ENCODE peak calls at places on chromosomes 16 and 17, in eight cellular contexts. One of them, this sample, is unnamed.

GRCh38 chr16:12377497-12377896 is 401.0 kb downstream of the SNX29 start:
- DNase-seq in breast epithelium: no peak
- DNase-seq in prostate gland: no peak
- DNase-seq in sigmoid colon: no peak
- DNase-seq in transverse colon: no peak
- DNase-seq in suprapubic skin: no peak
- DNase-seq in HepG2: peak
- DNase-seq in GM23338: no peak
- DNase-seq in this sample: no peak

GRCh38 chr17:43832976-43833829 is at the start of gene MPP3:
- DNase-seq in prostate gland: peak
- DNase-seq in sigmoid colon: peak
- DNase-seq in transverse colon: peak
- DNase-seq in GM23338: peak
- DNase-seq in breast epithelium: peak
- DNase-seq in HepG2: no peak
- DNase-seq in suprapubic skin: no peak
- DNase-seq in this sample: no peak

GRCh38 chr16:2326191-2326590 is 14.3 kb downstream of the ABCA3 start:
- DNase-seq in HepG2: no peak
- DNase-seq in prostate gland: no peak
- DNase-seq in breast epithelium: no peak
- DNase-seq in sigmoid colon: no peak
- DNase-seq in GM23338: no peak
- DNase-seq in suprapubic skin: no peak
- DNase-seq in transverse colon: no peak
- DNase-seq in this sample: no peak

GRCh38 chr17:65634533-65634932 is 73.1 kb upstream of the AXIN2 start:
- DNase-seq in GM23338: no peak
- DNase-seq in transverse colon: peak
- DNase-seq in breast epithelium: no peak
- DNase-seq in suprapubic skin: no peak
- DNase-seq in sigmoid colon: no peak
- DNase-seq in prostate gland: peak
- DNase-seq in HepG2: peak
- DNase-seq in this sample: no peak

GRCh38 chr17:9336817-9337216 is 238.8 kb downstream of the STX8 start:
- DNase-seq in suprapubic skin: no peak
- DNase-seq in HepG2: no peak
- DNase-seq in GM23338: no peak
- DNase-seq in sigmoid colon: no peak
- DNase-seq in breast epithelium: no peak
- DNase-seq in prostate gland: no peak
- DNase-seq in transverse colon: no peak
- DNase-seq in this sample: no peak

GRCh38 chr16:67110136-67110847 is 551 bp downstream of the PHAF1 start:
- DNase-seq in transverse colon: no peak
- DNase-seq in breast epithelium: no peak
- DNase-seq in HepG2: no peak
- DNase-seq in GM23338: peak
- DNase-seq in suprapubic skin: no peak
- DNase-seq in sigmoid colon: no peak
- DNase-seq in prostate gland: no peak
- DNase-seq in this sample: no peak

GRCh38 chr16:65600046-65600445 is 478.2 kb upstream of the CDH11 start:
- DNase-seq in suprapubic skin: no peak
- DNase-seq in prostate gland: no peak
- DNase-seq in sigmoid colon: no peak
- DNase-seq in transverse colon: no peak
- DNase-seq in GM23338: no peak
- DNase-seq in breast epithelium: no peak
- DNase-seq in HepG2: no peak
- DNase-seq in this sample: no peak

GRCh38 chr16:31216552-31217530 is at the start of gene PYDC1:
- DNase-seq in HepG2: no peak
- DNase-seq in prostate gland: no peak
- DNase-seq in suprapubic skin: no peak
- DNase-seq in sigmoid colon: no peak
- DNase-seq in breast epithelium: no peak
- DNase-seq in transverse colon: no peak
- DNase-seq in GM23338: peak
- DNase-seq in this sample: no peak

GRCh38 chr16:29943846-29944669 is 17.8 kb upstream of the TMEM219 start:
- DNase-seq in breast epithelium: no peak
- DNase-seq in suprapubic skin: no peak
- DNase-seq in GM23338: peak
- DNase-seq in sigmoid colon: peak
- DNase-seq in transverse colon: peak
- DNase-seq in HepG2: peak
- DNase-seq in prostate gland: peak
- DNase-seq in this sample: peak

GRCh38 chr17:34581446-34582184 is 2.2 kb downstream of the TMEM132E start:
- DNase-seq in HepG2: no peak
- DNase-seq in sigmoid colon: no peak
- DNase-seq in prostate gland: no peak
- DNase-seq in suprapubic skin: no peak
- DNase-seq in breast epithelium: no peak
- DNase-seq in GM23338: peak
- DNase-seq in transverse colon: no peak
- DNase-seq in this sample: no peak

GRCh38 chr17:12522743-12523181 is 142.9 kb upstream of the MYOCD start:
- DNase-seq in transverse colon: peak
- DNase-seq in prostate gland: peak
- DNase-seq in breast epithelium: no peak
- DNase-seq in sigmoid colon: no peak
- DNase-seq in suprapubic skin: no peak
- DNase-seq in GM23338: peak
- DNase-seq in HepG2: peak
- DNase-seq in this sample: no peak

GRCh38 chr16:75627856-75628255 is 4.8 kb upstream of the ADAT1 start:
- DNase-seq in breast epithelium: no peak
- DNase-seq in transverse colon: no peak
- DNase-seq in suprapubic skin: no peak
- DNase-seq in HepG2: no peak
- DNase-seq in sigmoid colon: no peak
- DNase-seq in prostate gland: no peak
- DNase-seq in GM23338: no peak
- DNase-seq in this sample: no peak

GRCh38 chr17:61450641-61451537 is 1.3 kb upstream of the TBX4 start:
- DNase-seq in suprapubic skin: peak
- DNase-seq in transverse colon: no peak
- DNase-seq in breast epithelium: no peak
- DNase-seq in prostate gland: no peak
- DNase-seq in HepG2: no peak
- DNase-seq in GM23338: peak
- DNase-seq in sigmoid colon: peak
- DNase-seq in this sample: no peak

GRCh38 chr16:79093554-79093967 is 507.0 kb downstream of the MAF start:
- DNase-seq in breast epithelium: no peak
- DNase-seq in HepG2: no peak
- DNase-seq in sigmoid colon: no peak
- DNase-seq in prostate gland: no peak
- DNase-seq in suprapubic skin: no peak
- DNase-seq in transverse colon: peak
- DNase-seq in GM23338: no peak
- DNase-seq in this sample: no peak

DNA sequence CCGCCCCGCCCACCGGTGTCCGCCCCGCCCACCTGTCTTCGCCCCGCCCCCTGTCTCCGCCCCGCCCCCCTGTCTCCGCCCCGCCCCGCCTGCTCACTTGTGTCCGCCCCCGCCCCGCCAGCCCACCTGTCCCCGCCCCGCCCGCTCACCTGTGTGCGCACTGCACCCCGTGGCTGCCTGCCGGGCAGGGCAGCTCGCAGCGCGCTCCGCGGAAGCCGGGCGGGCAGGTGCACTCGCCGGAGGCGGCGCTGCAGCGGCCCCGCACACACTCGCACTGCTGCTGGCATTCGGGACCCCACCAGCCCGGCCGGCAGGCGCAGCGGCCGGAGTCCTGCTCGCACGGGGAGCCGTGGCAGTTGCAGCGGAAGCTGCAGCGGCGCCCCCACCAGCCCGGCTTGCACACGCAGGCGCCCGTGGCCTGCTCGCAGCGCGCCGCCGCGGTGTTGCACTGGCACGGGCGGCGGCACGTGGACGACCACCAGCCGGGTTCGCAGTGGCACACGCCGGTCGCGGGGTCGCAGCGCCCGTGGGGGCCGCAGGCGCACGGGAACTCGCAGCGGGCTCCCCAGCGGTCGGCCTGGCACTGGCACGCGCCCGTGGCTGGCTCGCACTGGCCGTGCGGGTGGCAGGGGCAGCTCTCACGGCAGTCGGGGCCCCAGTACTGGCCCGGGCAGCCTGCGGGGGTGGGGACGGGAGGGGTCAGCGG is 2.1 kb downstream of the SCARF1 start:
- DNase-seq in suprapubic skin: no peak
- DNase-seq in sigmoid colon: no peak
- DNase-seq in prostate gland: peak
- DNase-seq in GM23338: peak
- DNase-seq in transverse colon: peak
- DNase-seq in HepG2: no peak
- DNase-seq in breast epithelium: peak
- DNase-seq in this sample: no peak
- TF ChIP-seq CTCF in suprapubic skin: no peak
- TF ChIP-seq CTCF in sigmoid colon: no peak
- TF ChIP-seq CTCF in prostate gland: peak
- TF ChIP-seq CTCF in GM23338: peak
- TF ChIP-seq CTCF in transverse colon: no peak
- TF ChIP-seq CTCF in HepG2: peak
- TF ChIP-seq CTCF in breast epithelium: no peak
- TF ChIP-seq CTCF in this sample: peak

GRCh38 chr17:49699967-49700575 is 7.7 kb downstream of the SLC35B1 start:
- DNase-seq in sigmoid colon: no peak
- DNase-seq in suprapubic skin: no peak
- DNase-seq in GM23338: no peak
- DNase-seq in prostate gland: no peak
- DNase-seq in HepG2: no peak
- DNase-seq in breast epithelium: no peak
- DNase-seq in transverse colon: no peak
- DNase-seq in this sample: no peak
- TF ChIP-seq POLR2AphosphoS5 in sigmoid colon: no peak
- TF ChIP-seq POLR2AphosphoS5 in suprapubic skin: no peak
- TF ChIP-seq POLR2AphosphoS5 in GM23338: no peak
- TF ChIP-seq POLR2AphosphoS5 in prostate gland: no peak
- TF ChIP-seq POLR2AphosphoS5 in HepG2: no peak
- TF ChIP-seq POLR2AphosphoS5 in breast epithelium: no peak
- TF ChIP-seq POLR2AphosphoS5 in transverse colon: no peak
- TF ChIP-seq POLR2AphosphoS5 in this sample: peak

GRCh38 chr17:5133311-5133710 is 17.5 kb downstream of the USP6 start:
- DNase-seq in breast epithelium: no peak
- DNase-seq in HepG2: no peak
- DNase-seq in transverse colon: no peak
- DNase-seq in prostate gland: peak
- DNase-seq in sigmoid colon: no peak
- DNase-seq in GM23338: no peak
- DNase-seq in suprapubic skin: peak
- DNase-seq in this sample: no peak

GRCh38 chr17:5139454-5139725 is 23.6 kb downstream of the USP6 start:
- DNase-seq in sigmoid colon: no peak
- DNase-seq in transverse colon: no peak
- DNase-seq in GM23338: no peak
- DNase-seq in breast epithelium: no peak
- DNase-seq in prostate gland: no peak
- DNase-seq in HepG2: no peak
- DNase-seq in suprapubic skin: no peak
- DNase-seq in this sample: no peak

GRCh38 chr17:5135726-5136579 is 20.1 kb downstream of the USP6 start:
- DNase-seq in breast epithelium: no peak
- DNase-seq in sigmoid colon: no peak
- DNase-seq in HepG2: no peak
- DNase-seq in transverse colon: no peak
- DNase-seq in GM23338: no peak
- DNase-seq in suprapubic skin: no peak
- DNase-seq in prostate gland: no peak
- DNase-seq in this sample: no peak

DNA sequence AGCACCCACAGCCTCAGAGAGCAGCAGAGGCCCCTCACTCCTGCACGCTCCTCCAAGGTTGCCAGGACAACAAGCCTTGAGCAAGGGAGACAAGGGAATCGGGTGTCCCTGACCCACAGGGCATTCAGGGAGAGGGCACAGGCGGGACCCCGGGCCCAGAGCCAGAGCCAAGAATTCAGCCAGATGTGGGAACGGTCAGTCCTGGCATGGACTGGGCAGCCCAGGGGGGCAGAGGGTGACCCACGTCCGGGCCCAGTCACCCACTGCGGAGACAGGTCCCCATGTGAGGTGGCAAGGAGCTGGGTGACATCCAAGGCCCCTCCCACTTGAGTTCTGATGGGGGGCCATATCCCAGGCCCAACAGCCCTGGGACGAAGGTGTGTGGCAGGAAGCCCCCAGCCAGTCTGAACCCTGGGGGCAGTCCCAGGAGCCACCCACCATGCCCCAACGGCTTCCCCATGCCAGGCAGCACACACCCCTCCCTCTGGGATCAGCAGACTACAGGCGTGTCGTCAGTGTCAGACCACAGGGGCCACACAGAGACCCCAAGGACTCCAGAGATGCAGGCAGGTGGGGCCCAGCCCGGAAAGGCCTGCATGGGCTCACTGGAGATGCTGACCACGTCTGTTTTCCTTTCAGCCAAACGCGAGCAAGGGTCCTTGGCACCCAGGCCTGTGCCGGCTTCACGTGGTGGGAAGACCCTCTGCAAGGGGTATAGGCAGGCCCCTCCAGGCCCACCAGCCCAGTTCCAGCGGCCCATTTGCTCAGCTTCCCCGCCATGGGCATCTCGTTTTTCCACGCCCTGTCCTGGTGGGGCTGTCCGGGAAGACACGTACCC is 23.0 kb downstream of the USP6 start:
- DNase-seq in transverse colon: no peak
- DNase-seq in suprapubic skin: no peak
- DNase-seq in HepG2: no peak
- DNase-seq in breast epithelium: no peak
- DNase-seq in prostate gland: no peak
- DNase-seq in sigmoid colon: no peak
- DNase-seq in GM23338: no peak
- DNase-seq in this sample: no peak
- H3K4me3 ChIP-seq in transverse colon: no peak
- H3K4me3 ChIP-seq in suprapubic skin: no peak
- H3K4me3 ChIP-seq in HepG2: no peak
- H3K4me3 ChIP-seq in breast epithelium: no peak
- H3K4me3 ChIP-seq in prostate gland: no peak
- H3K4me3 ChIP-seq in sigmoid colon: no peak
- H3K4me3 ChIP-seq in GM23338: no peak
- H3K4me3 ChIP-seq in this sample: no peak

DNA sequence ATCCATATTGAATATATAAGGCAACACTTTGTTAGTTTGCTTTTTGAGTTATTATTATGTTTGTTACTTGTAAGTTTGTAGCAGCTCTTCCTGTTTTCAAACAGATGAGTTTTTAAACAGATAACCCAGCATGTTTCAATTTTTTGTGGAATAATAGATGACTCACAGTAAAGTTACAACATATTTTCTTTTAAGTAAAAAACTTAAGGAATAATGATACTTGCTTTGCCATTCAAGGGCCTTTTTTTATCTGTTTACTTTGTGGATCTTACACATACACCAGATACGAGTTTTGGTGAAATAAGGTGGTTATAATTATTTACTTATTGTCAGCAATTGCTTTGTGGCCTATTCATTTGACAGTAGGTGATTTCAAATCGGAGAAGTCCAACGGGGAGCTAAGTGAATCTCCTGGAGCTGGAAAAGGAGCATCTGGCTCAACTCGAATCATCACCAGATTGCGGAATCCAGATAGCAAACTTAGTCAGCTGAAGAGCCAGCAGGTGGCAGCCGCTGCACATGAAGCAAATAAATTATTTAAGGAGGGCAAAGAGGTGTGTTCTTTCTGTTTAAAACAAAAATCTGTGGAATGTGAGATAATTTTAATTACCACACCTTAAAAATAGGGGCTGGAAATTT is 66.3 kb downstream of the BPTF start:
- DNase-seq in suprapubic skin: no peak
- DNase-seq in breast epithelium: no peak
- DNase-seq in transverse colon: peak
- DNase-seq in HepG2: no peak
- DNase-seq in GM23338: peak
- DNase-seq in prostate gland: peak
- DNase-seq in sigmoid colon: no peak
- DNase-seq in this sample: no peak
- TF ChIP-seq CTCF in suprapubic skin: no peak
- TF ChIP-seq CTCF in breast epithelium: no peak
- TF ChIP-seq CTCF in transverse colon: no peak
- TF ChIP-seq CTCF in HepG2: peak
- TF ChIP-seq CTCF in GM23338: peak
- TF ChIP-seq CTCF in prostate gland: peak
- TF ChIP-seq CTCF in sigmoid colon: no peak
- TF ChIP-seq CTCF in this sample: no peak